ENCODE peak calls at places on chromosomes 12 and 14, in five cellular contexts. I, L, V, C and E are unnamed samples.

GRCh38 chr14:104382361-104383087 is 197.0 kb upstream of the C14orf180 start:
- DNase-seq in I (no peak), L (no peak), V (no peak), C (no peak), E (peak; percentile 2)

GRCh38 chr14:30553311-30553989 is 5.5 kb upstream of the G2E3 start:
- DNase-seq in I (no peak), L (no peak), V (no peak), C (no peak), E (no peak)

GRCh38 chr12:57894577-57895292 is 46.6 kb upstream of the ATP23 start:
- DNase-seq in I (no peak), L (no peak), V (no peak), C (no peak), E (no peak)

GRCh38 chr14:89615421-89615820 is 198.4 kb upstream of the FOXN3 start:
- DNase-seq in I (no peak), L (no peak), V (no peak), C (no peak), E (no peak)

GRCh38 chr12:26278266-26278665 is 82.9 kb downstream of the SSPN start:
- DNase-seq in I (no peak), L (no peak), V (no peak), C (no peak), E (no peak)

GRCh38 chr14:68146812-68147211 is 327.2 kb downstream of the RAD51B start:
- DNase-seq in I (no peak), L (peak; percentile 94), V (no peak), C (no peak), E (no peak)

GRCh38 chr14:37591941-37592287 is 3.1 kb downstream of the FOXA1 start:
- DNase-seq in I (no peak), L (no peak), V (no peak), C (no peak), E (peak; percentile 12)

GRCh38 chr12:63918788-63919300 is 74.3 kb downstream of the SRGAP1 start:
- DNase-seq in I (no peak), L (peak; percentile 67), V (no peak), C (no peak), E (no peak)

GRCh38 chr14:75711134-75711795 is 50.2 kb downstream of the TTLL5 start:
- DNase-seq in I (peak; percentile 19), L (no peak), V (no peak), C (peak; percentile 14), E (no peak)

GRCh38 chr14:100263141-100263540 is 24.2 kb downstream of the YY1 start:
- DNase-seq in I (no peak), L (no peak), V (no peak), C (no peak), E (no peak)

GRCh38 chr12:132601171-132601883 is 9.1 kb downstream of the LRCOL1 start:
- DNase-seq in I (no peak), L (no peak), V (no peak), C (no peak), E (no peak)

GRCh38 chr12:132998742-132999141 is 12.6 kb downstream of the ZNF26 start:
- DNase-seq in I (no peak), L (no peak), V (no peak), C (no peak), E (no peak)

GRCh38 chr14:92004062-92004461 is 35.8 kb downstream of the TRIP11 start:
- DNase-seq in I (no peak), L (no peak), V (no peak), C (no peak), E (no peak)

GRCh38 chr14:104359301-104359968 is 220.1 kb upstream of the C14orf180 start:
- DNase-seq in I (no peak), L (no peak), V (no peak), C (no peak), E (no peak)

GRCh38 chr14:69611264-69612013 is at the start of gene SUSD6:
- DNase-seq in I (peak; percentile 77), L (peak; percentile 47), V (peak; percentile 93), C (peak; percentile 91), E (peak; percentile 92)

GRCh38 chr12:116122639-116123038 is 154.9 kb downstream of the MED13L start:
- DNase-seq in I (no peak), L (no peak), V (no peak), C (no peak), E (no peak)

GRCh38 chr12:42332301-42332894 is 6.4 kb downstream of the PPHLN1 start:
- DNase-seq in I (peak; percentile 20), L (no peak), V (no peak), C (peak; percentile 19), E (no peak)

GRCh38 chr14:95137164-95137803 is 20.0 kb downstream of the DICER1 start:
- DNase-seq in I (no peak), L (no peak), V (no peak), C (no peak), E (no peak)

GRCh38 chr14:32457213-32457920 is 128.3 kb downstream of the AKAP6 start:
- DNase-seq in I (no peak), L (no peak), V (peak; percentile 54), C (no peak), E (peak; percentile 63)

GRCh38 chr12:96155781-96156180 is 38.4 kb upstream of the ELK3 start:
- DNase-seq in I (no peak), L (peak; percentile 50), V (no peak), C (no peak), E (no peak)

GRCh38 chr12:9039397-9039977 is 50.1 kb downstream of the KLRG1 start:
- DNase-seq in I (peak; percentile 48), L (no peak), V (no peak), C (no peak), E (no peak)

GRCh38 chr12:10901427-10901826 is 7.9 kb downstream of the TAS2R13 start:
- DNase-seq in I (no peak), L (no peak), V (no peak), C (no peak), E (no peak)

GRCh38 chr14:99687284-99688209 is 3.4 kb downstream of the CYP46A1 start:
- DNase-seq in I (no peak), L (no peak), V (no peak), C (peak; percentile 34), E (no peak)

GRCh38 chr14:64673748-64674147 is 30.5 kb upstream of the PLEKHG3 start:
- DNase-seq in I (no peak), L (no peak), V (no peak), C (peak; percentile 12), E (no peak)

GRCh38 chr12:132478433-132478803 is 11.5 kb upstream of the FBRSL1 start:
- DNase-seq in I (no peak), L (no peak), V (no peak), C (no peak), E (no peak)

GRCh38 chr12:94879542-94879941 is 124.0 kb downstream of the NDUFA12 start:
- DNase-seq in I (no peak), L (no peak), V (no peak), C (peak; percentile 11), E (no peak)

GRCh38 chr12:74229671-74230070 is 308.0 kb upstream of the ATXN7L3B start:
- DNase-seq in I (no peak), L (no peak), V (no peak), C (no peak), E (no peak)

GRCh38 chr14:95956601-95957460 is 80.2 kb downstream of the TUNAR start:
- DNase-seq in I (no peak), L (no peak), V (no peak), C (no peak), E (no peak)

GRCh38 chr14:61940669-61941420 is 178.6 kb downstream of the SNAPC1 start:
- DNase-seq in I (no peak), L (no peak), V (no peak), C (no peak), E (no peak)

GRCh38 chr14:69263771-69264170 is 3.8 kb downstream of the GALNT16 start:
- DNase-seq in I (no peak), L (no peak), V (peak; percentile 46), C (no peak), E (peak; percentile 54)

GRCh38 chr12:101729842-101730241 is 9.4 kb downstream of the SYCP3 start:
- DNase-seq in I (no peak), L (no peak), V (no peak), C (no peak), E (no peak)

GRCh38 chr12:51994959-51995358 is 11.8 kb upstream of the TAMALIN start:
- DNase-seq in I (no peak), L (no peak), V (no peak), C (no peak), E (no peak)

GRCh38 chr14:36771256-36771655 is 109.6 kb downstream of the PAX9 start:
- DNase-seq in I (no peak), L (no peak), V (no peak), C (no peak), E (no peak)